ENCODE peak calls at places on chromosomes 13 and 19, in four cellular contexts. One of them, this sample, is unnamed.

GRCh38 chr13:112703935-112704633 is 14.2 kb downstream of the ATP11A start:
- DNase-seq in Panc1: no peak
- DNase-seq in esophagus squamous epithelium: no peak
- DNase-seq in neuronal stem cell: no peak
- DNase-seq in this sample: no peak

GRCh38 chr13:27855381-27855780 is 63.1 kb downstream of the GSX1 start:
- DNase-seq in Panc1: no peak
- DNase-seq in esophagus squamous epithelium: no peak
- DNase-seq in neuronal stem cell: no peak
- DNase-seq in this sample: no peak

GRCh38 chr13:45434556-45435371 is 16.6 kb upstream of the SLC25A30 start:
- DNase-seq in Panc1: no peak
- DNase-seq in esophagus squamous epithelium: no peak
- DNase-seq in neuronal stem cell: no peak
- DNase-seq in this sample: no peak

GRCh38 chr19:8141726-8142524 is 7.5 kb downstream of the FBN3 start:
- DNase-seq in Panc1: no peak
- DNase-seq in esophagus squamous epithelium: no peak
- DNase-seq in neuronal stem cell: no peak
- DNase-seq in this sample: no peak

GRCh38 chr13:21852043-21852442 is 181.2 kb downstream of the FGF9 start:
- DNase-seq in Panc1: no peak
- DNase-seq in esophagus squamous epithelium: no peak
- DNase-seq in neuronal stem cell: no peak
- DNase-seq in this sample: no peak

GRCh38 chr19:50173144-50173543 is 10.1 kb upstream of the IZUMO2 start:
- DNase-seq in Panc1: no peak
- DNase-seq in esophagus squamous epithelium: no peak
- DNase-seq in neuronal stem cell: no peak
- DNase-seq in this sample: no peak

GRCh38 chr13:39781381-39781780 is 125.9 kb downstream of the COG6 start:
- DNase-seq in Panc1: no peak
- DNase-seq in esophagus squamous epithelium: no peak
- DNase-seq in neuronal stem cell: no peak
- DNase-seq in this sample: no peak

GRCh38 chr13:52651880-52652169 is 811 bp upstream of the SUGT1 start:
- DNase-seq in Panc1: no peak
- DNase-seq in esophagus squamous epithelium: no peak
- DNase-seq in neuronal stem cell: no peak
- DNase-seq in this sample: no peak

GRCh38 chr19:13100031-13100588 is 2.5 kb downstream of the LYL1 start:
- DNase-seq in Panc1: no peak
- DNase-seq in esophagus squamous epithelium: no peak
- DNase-seq in neuronal stem cell: no peak
- DNase-seq in this sample: no peak

GRCh38 chr19:18278521-18279265 is 2.7 kb downstream of the JUND start:
- DNase-seq in Panc1: no peak
- DNase-seq in esophagus squamous epithelium: no peak
- DNase-seq in neuronal stem cell: no peak
- DNase-seq in this sample: no peak

GRCh38 chr19:49017666-49018351 is 918 bp upstream of the LHB start:
- DNase-seq in Panc1: no peak
- DNase-seq in esophagus squamous epithelium: no peak
- DNase-seq in neuronal stem cell: no peak
- DNase-seq in this sample: no peak

GRCh38 chr13:95137096-95137495 is 164.2 kb downstream of the ABCC4 start:
- DNase-seq in Panc1: no peak
- DNase-seq in esophagus squamous epithelium: no peak
- DNase-seq in neuronal stem cell: no peak
- DNase-seq in this sample: no peak

GRCh38 chr13:95588721-95589120 is 36.2 kb downstream of the CLDN10 start:
- DNase-seq in Panc1: no peak
- DNase-seq in esophagus squamous epithelium: no peak
- DNase-seq in neuronal stem cell: no peak
- DNase-seq in this sample: no peak

GRCh38 chr19:44499559-44499958 is 763 bp downstream of the ZNF180 start:
- DNase-seq in Panc1: no peak
- DNase-seq in esophagus squamous epithelium: no peak
- DNase-seq in neuronal stem cell: no peak
- DNase-seq in this sample: no peak

GRCh38 chr13:91247768-91248167 is 99.7 kb upstream of the MIR17HG start:
- DNase-seq in Panc1: no peak
- DNase-seq in esophagus squamous epithelium: no peak
- DNase-seq in neuronal stem cell: peak
- DNase-seq in this sample: no peak

GRCh38 chr13:113546571-113547247 is 37.8 kb upstream of the TFDP1 start:
- DNase-seq in Panc1: no peak
- DNase-seq in esophagus squamous epithelium: no peak
- DNase-seq in neuronal stem cell: no peak
- DNase-seq in this sample: no peak

GRCh38 chr19:12867120-12868099 is 13.8 kb downstream of the DNASE2 start:
- DNase-seq in Panc1: no peak
- DNase-seq in esophagus squamous epithelium: no peak
- DNase-seq in neuronal stem cell: peak
- DNase-seq in this sample: no peak

GRCh38 chr19:38714354-38714778 is 29.9 kb downstream of the CAPN12 start:
- DNase-seq in Panc1: no peak
- DNase-seq in esophagus squamous epithelium: no peak
- DNase-seq in neuronal stem cell: no peak
- DNase-seq in this sample: no peak

GRCh38 chr13:43085545-43085944 is 62.2 kb downstream of the DNAJC15 start:
- DNase-seq in Panc1: peak
- DNase-seq in esophagus squamous epithelium: no peak
- DNase-seq in neuronal stem cell: no peak
- DNase-seq in this sample: no peak

GRCh38 chr13:38582133-38582532 is 104.7 kb upstream of the FREM2 start:
- DNase-seq in Panc1: peak
- DNase-seq in esophagus squamous epithelium: no peak
- DNase-seq in neuronal stem cell: peak
- DNase-seq in this sample: no peak

GRCh38 chr13:98827449-98827848 is 75.0 kb upstream of the SLC15A1 start:
- DNase-seq in Panc1: no peak
- DNase-seq in esophagus squamous epithelium: no peak
- DNase-seq in neuronal stem cell: no peak
- DNase-seq in this sample: no peak
- H3K27ac ChIP-seq in Panc1: no peak
- H3K27ac ChIP-seq in esophagus squamous epithelium: no peak
- H3K27ac ChIP-seq in neuronal stem cell: no peak
- H3K27ac ChIP-seq in this sample: no peak

GRCh38 chr19:10224337-10224736 is 6.8 kb downstream of the S1PR2 start:
- DNase-seq in Panc1: no peak
- DNase-seq in esophagus squamous epithelium: no peak
- DNase-seq in neuronal stem cell: no peak
- DNase-seq in this sample: no peak
- H3K27ac ChIP-seq in Panc1: no peak
- H3K27ac ChIP-seq in esophagus squamous epithelium: no peak
- H3K27ac ChIP-seq in neuronal stem cell: no peak
- H3K27ac ChIP-seq in this sample: no peak

DNA sequence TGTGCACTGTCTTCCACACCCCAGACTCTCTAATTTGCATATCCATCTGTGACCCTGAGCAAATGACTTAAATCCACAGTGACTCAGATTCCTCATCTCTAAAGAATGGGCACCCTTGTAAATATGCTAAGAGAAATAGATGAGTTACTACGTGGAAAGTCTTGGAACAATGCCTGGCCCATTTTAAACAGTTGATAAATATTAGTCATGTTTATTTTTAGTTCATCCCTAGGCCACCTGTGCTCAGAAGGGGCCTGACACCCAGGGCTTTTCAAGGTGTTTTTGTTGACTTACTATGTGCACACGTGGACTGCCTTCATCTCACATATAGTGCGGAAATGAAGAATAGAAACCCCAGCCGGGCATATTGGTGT is 806 bp upstream of the PTPRH start:
- DNase-seq in Panc1: peak
- DNase-seq in esophagus squamous epithelium: no peak
- DNase-seq in neuronal stem cell: no peak
- DNase-seq in this sample: no peak
- H3K27ac ChIP-seq in Panc1: peak
- H3K27ac ChIP-seq in esophagus squamous epithelium: peak
- H3K27ac ChIP-seq in neuronal stem cell: no peak
- H3K27ac ChIP-seq in this sample: no peak

DNA sequence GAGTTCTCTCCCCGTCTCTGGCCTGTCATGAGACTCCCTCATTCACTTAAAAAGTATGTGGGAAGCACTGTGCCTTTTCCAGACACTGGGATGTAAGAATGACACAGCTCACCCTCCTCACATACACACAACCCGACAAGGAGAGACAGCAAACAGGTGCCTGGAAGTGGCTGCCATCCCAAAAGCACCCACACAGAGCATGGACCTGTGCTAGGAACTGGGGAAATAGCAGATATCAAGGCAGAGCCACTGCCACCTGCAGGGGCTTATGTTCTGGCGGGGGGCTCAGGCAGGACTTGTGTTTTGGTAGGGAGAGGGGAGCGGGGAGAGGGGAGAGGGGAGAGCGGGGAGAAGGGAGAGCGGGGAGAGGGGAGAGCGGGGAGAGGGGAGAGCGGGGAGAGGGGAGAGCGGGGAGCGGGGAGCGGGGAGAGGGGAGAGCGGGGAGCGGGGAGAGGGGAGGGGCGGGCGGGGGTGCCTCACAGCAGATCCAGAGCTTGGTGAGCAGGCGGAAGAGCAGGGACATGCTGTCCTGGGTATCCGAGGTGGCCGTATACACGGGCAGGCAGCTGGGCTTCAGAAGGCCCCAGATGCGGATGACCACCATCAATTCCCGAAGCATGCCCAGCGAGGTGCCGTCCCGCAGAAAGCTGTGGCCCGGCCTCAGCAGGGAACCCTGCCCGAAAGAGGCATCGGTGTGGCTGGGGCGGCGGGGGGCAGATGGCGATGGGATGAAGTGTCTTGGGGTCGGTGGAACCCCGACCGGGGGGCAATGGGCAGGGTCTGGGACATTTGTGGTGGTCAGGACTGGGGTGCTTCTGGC is 12.2 kb downstream of the CFD start:
- DNase-seq in Panc1: no peak
- DNase-seq in esophagus squamous epithelium: no peak
- DNase-seq in neuronal stem cell: no peak
- DNase-seq in this sample: no peak
- H3K27ac ChIP-seq in Panc1: no peak
- H3K27ac ChIP-seq in esophagus squamous epithelium: peak
- H3K27ac ChIP-seq in neuronal stem cell: peak
- H3K27ac ChIP-seq in this sample: no peak

GRCh38 chr19:45995715-45996385 is 583 bp downstream of the CCDC61 start:
- DNase-seq in Panc1: no peak
- DNase-seq in esophagus squamous epithelium: no peak
- DNase-seq in neuronal stem cell: no peak
- DNase-seq in this sample: no peak

GRCh38 chr19:45999653-46000121 is 4.4 kb downstream of the CCDC61 start:
- DNase-seq in Panc1: no peak
- DNase-seq in esophagus squamous epithelium: no peak
- DNase-seq in neuronal stem cell: no peak
- DNase-seq in this sample: no peak

GRCh38 chr19:45996933-45997332 is 1.7 kb downstream of the CCDC61 start:
- DNase-seq in Panc1: no peak
- DNase-seq in esophagus squamous epithelium: no peak
- DNase-seq in neuronal stem cell: no peak
- DNase-seq in this sample: no peak

GRCh38 chr19:46000497-46001246 is 5.4 kb downstream of the CCDC61 start:
- DNase-seq in Panc1: no peak
- DNase-seq in esophagus squamous epithelium: no peak
- DNase-seq in neuronal stem cell: peak
- DNase-seq in this sample: no peak

GRCh38 chr19:45998834-45999233 is 3.6 kb downstream of the CCDC61 start:
- DNase-seq in Panc1: no peak
- DNase-seq in esophagus squamous epithelium: no peak
- DNase-seq in neuronal stem cell: no peak
- DNase-seq in this sample: no peak
- H3K27ac ChIP-seq in Panc1: no peak
- H3K27ac ChIP-seq in esophagus squamous epithelium: no peak
- H3K27ac ChIP-seq in neuronal stem cell: no peak
- H3K27ac ChIP-seq in this sample: no peak

DNA sequence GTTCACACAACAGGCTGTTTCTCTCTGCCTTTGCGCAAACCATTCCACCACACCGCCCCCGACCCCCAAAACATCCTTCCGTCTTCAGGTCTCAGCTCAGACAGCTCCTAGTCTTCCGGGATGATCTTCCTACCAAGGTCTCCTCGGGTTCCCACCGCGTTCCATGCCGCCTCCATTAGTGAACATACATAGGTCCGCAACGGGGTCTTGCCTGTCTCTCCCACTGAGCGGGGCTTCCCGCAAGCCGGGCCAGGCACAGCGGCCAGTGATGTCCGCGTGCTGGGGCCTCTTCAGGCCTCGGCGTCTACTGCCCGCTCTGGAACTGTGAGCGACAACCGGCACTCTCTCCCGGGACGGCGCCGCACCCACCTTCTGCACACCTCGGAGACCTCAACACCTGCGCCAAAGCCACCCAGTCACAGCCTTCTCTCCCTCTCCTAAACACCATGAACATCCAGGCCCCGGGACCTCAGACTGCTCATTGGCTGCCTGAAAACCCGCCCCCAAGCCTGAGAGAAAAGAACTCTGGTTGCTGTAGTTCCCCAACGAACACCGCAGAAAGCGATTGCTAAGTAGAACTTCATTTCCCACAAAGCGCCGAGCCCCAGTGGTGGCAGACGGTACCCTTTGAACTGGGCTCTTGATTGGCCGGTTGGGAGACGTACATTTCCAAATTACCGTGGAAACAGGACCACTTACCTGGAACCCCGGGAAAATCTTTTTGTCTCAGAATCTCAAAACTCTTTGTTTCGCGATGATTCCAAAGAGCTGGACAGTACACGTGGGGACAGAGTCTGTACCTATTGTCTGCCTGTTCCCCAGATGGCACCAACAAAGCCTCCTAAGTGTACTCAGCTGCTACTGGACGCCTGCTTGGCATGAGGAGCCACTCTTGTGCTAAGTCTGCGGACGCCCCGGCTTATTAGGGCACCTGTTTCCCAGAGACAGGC is 9.5 kb downstream of the DYRK1B start:
- DNase-seq in Panc1: peak
- DNase-seq in esophagus squamous epithelium: peak
- DNase-seq in neuronal stem cell: peak
- DNase-seq in this sample: peak
- H3K27ac ChIP-seq in Panc1: peak
- H3K27ac ChIP-seq in esophagus squamous epithelium: peak
- H3K27ac ChIP-seq in neuronal stem cell: peak
- H3K27ac ChIP-seq in this sample: peak